ENCODE peak calls at places on chromosomes 5 and 9, in seven cellular contexts. One of them, this sample, is unnamed.

GRCh38 chr9:38288502-38288901 is 104.0 kb upstream of the ALDH1B1 start:
- DNase-seq in Right ventricle myocardium superior: no peak
- DNase-seq in Panc1: no peak
- DNase-seq in SW 1271: no peak
- DNase-seq in T-helper 17 cell: no peak
- DNase-seq in lung: no peak
- DNase-seq in GM13976: no peak
- DNase-seq in this sample: no peak

GRCh38 chr5:153460421-153460820 is 30.0 kb upstream of the GRIA1 start:
- DNase-seq in SW 1271: no peak
- DNase-seq in T-helper 17 cell: no peak
- DNase-seq in GM13976: no peak
- DNase-seq in Right ventricle myocardium superior: no peak
- DNase-seq in lung: no peak
- DNase-seq in Panc1: no peak
- DNase-seq in this sample: no peak

GRCh38 chr9:18905883-18906649 is 126.9 kb downstream of the SAXO1 start:
- DNase-seq in lung: no peak
- DNase-seq in Panc1: no peak
- DNase-seq in SW 1271: no peak
- DNase-seq in T-helper 17 cell: no peak
- DNase-seq in Right ventricle myocardium superior: no peak
- DNase-seq in GM13976: no peak
- DNase-seq in this sample: no peak

GRCh38 chr9:136239135-136239962 is 6.3 kb downstream of the QSOX2 start:
- DNase-seq in Right ventricle myocardium superior: no peak
- DNase-seq in T-helper 17 cell: no peak
- DNase-seq in Panc1: no peak
- DNase-seq in GM13976: no peak
- DNase-seq in lung: no peak
- DNase-seq in SW 1271: no peak
- DNase-seq in this sample: no peak

GRCh38 chr9:91298304-91298703 is 63.4 kb downstream of the AUH start:
- DNase-seq in Panc1: no peak
- DNase-seq in SW 1271: no peak
- DNase-seq in lung: no peak
- DNase-seq in GM13976: no peak
- DNase-seq in Right ventricle myocardium superior: no peak
- DNase-seq in T-helper 17 cell: no peak
- DNase-seq in this sample: no peak

GRCh38 chr9:127919253-127919815 is 2.5 kb upstream of the ST6GALNAC4 start:
- DNase-seq in Right ventricle myocardium superior: peak; percentile 89
- DNase-seq in SW 1271: peak; percentile 100
- DNase-seq in lung: peak; percentile 92
- DNase-seq in GM13976: no peak
- DNase-seq in T-helper 17 cell: no peak
- DNase-seq in Panc1: peak; percentile 98
- DNase-seq in this sample: no peak

GRCh38 chr5:77864997-77865396 is 88.9 kb upstream of the TBCA start:
- DNase-seq in lung: peak; percentile 39
- DNase-seq in GM13976: no peak
- DNase-seq in Right ventricle myocardium superior: peak; percentile 58
- DNase-seq in SW 1271: no peak
- DNase-seq in T-helper 17 cell: no peak
- DNase-seq in Panc1: no peak
- DNase-seq in this sample: no peak

GRCh38 chr5:139046551-139046950 is 151.6 kb downstream of the SIL1 start:
- DNase-seq in T-helper 17 cell: no peak
- DNase-seq in Panc1: no peak
- DNase-seq in GM13976: no peak
- DNase-seq in Right ventricle myocardium superior: no peak
- DNase-seq in lung: no peak
- DNase-seq in SW 1271: no peak
- DNase-seq in this sample: no peak

GRCh38 chr5:36685631-36686147 is 79.3 kb downstream of the SLC1A3 start:
- DNase-seq in T-helper 17 cell: no peak
- DNase-seq in Right ventricle myocardium superior: no peak
- DNase-seq in GM13976: peak; percentile 38
- DNase-seq in lung: no peak
- DNase-seq in Panc1: no peak
- DNase-seq in SW 1271: no peak
- DNase-seq in this sample: peak; percentile 69

GRCh38 chr5:68479524-68479923 is 264.0 kb downstream of the PIK3R1 start:
- DNase-seq in Panc1: no peak
- DNase-seq in T-helper 17 cell: no peak
- DNase-seq in GM13976: no peak
- DNase-seq in lung: no peak
- DNase-seq in SW 1271: no peak
- DNase-seq in Right ventricle myocardium superior: no peak
- DNase-seq in this sample: no peak

GRCh38 chr9:4116091-4116581 is 183.7 kb downstream of the GLIS3 start:
- DNase-seq in Panc1: no peak
- DNase-seq in SW 1271: no peak
- DNase-seq in Right ventricle myocardium superior: no peak
- DNase-seq in T-helper 17 cell: no peak
- DNase-seq in lung: no peak
- DNase-seq in GM13976: no peak
- DNase-seq in this sample: no peak

GRCh38 chr5:111143910-111144309 is 51.8 kb downstream of the WDR36 start:
- DNase-seq in lung: no peak
- DNase-seq in Right ventricle myocardium superior: peak; percentile 79
- DNase-seq in GM13976: no peak
- DNase-seq in Panc1: no peak
- DNase-seq in T-helper 17 cell: no peak
- DNase-seq in SW 1271: no peak
- DNase-seq in this sample: no peak

GRCh38 chr9:126459965-126460843 is 133.6 kb downstream of the MVB12B start:
- DNase-seq in SW 1271: no peak
- DNase-seq in Panc1: no peak
- DNase-seq in T-helper 17 cell: no peak
- DNase-seq in lung: no peak
- DNase-seq in GM13976: no peak
- DNase-seq in Right ventricle myocardium superior: no peak
- DNase-seq in this sample: no peak

GRCh38 chr9:121463026-121463827 is 36.4 kb downstream of the GGTA1 start:
- DNase-seq in Right ventricle myocardium superior: peak; percentile 76
- DNase-seq in T-helper 17 cell: no peak
- DNase-seq in SW 1271: no peak
- DNase-seq in GM13976: no peak
- DNase-seq in Panc1: no peak
- DNase-seq in lung: peak; percentile 51
- DNase-seq in this sample: no peak

GRCh38 chr9:90613502-90613901 is 29.1 kb downstream of the DIRAS2 start:
- DNase-seq in SW 1271: no peak
- DNase-seq in lung: no peak
- DNase-seq in T-helper 17 cell: no peak
- DNase-seq in GM13976: no peak
- DNase-seq in Right ventricle myocardium superior: no peak
- DNase-seq in Panc1: no peak
- DNase-seq in this sample: no peak

GRCh38 chr9:224540-225520 is 10.2 kb downstream of the DOCK8 start:
- DNase-seq in T-helper 17 cell: no peak
- DNase-seq in Right ventricle myocardium superior: no peak
- DNase-seq in SW 1271: no peak
- DNase-seq in GM13976: no peak
- DNase-seq in lung: no peak
- DNase-seq in Panc1: no peak
- DNase-seq in this sample: no peak

GRCh38 chr5:137453476-137454080 is 45.5 kb downstream of the SPOCK1 start:
- DNase-seq in Right ventricle myocardium superior: no peak
- DNase-seq in GM13976: no peak
- DNase-seq in T-helper 17 cell: no peak
- DNase-seq in Panc1: no peak
- DNase-seq in lung: no peak
- DNase-seq in SW 1271: no peak
- DNase-seq in this sample: peak; percentile 34

GRCh38 chr5:178230879-178231735 is 1.5 kb downstream of the PHYKPL start:
- DNase-seq in GM13976: no peak
- DNase-seq in Right ventricle myocardium superior: peak; percentile 70
- DNase-seq in T-helper 17 cell: no peak
- DNase-seq in Panc1: no peak
- DNase-seq in SW 1271: no peak
- DNase-seq in lung: no peak
- DNase-seq in this sample: no peak

GRCh38 chr5:66958126-66958983 is 238.2 kb downstream of the CD180 start:
- DNase-seq in SW 1271: no peak
- DNase-seq in GM13976: no peak
- DNase-seq in Right ventricle myocardium superior: no peak
- DNase-seq in Panc1: no peak
- DNase-seq in lung: no peak
- DNase-seq in T-helper 17 cell: no peak
- DNase-seq in this sample: no peak

GRCh38 chr5:145283101-145283500 is 552.0 kb downstream of the PRELID2 start:
- DNase-seq in Right ventricle myocardium superior: no peak
- DNase-seq in T-helper 17 cell: no peak
- DNase-seq in GM13976: no peak
- DNase-seq in lung: no peak
- DNase-seq in Panc1: no peak
- DNase-seq in SW 1271: no peak
- DNase-seq in this sample: no peak

GRCh38 chr5:127498604-127499003 is 18.8 kb upstream of the PRRC1 start:
- DNase-seq in Panc1: no peak
- DNase-seq in lung: no peak
- DNase-seq in GM13976: no peak
- DNase-seq in Right ventricle myocardium superior: no peak
- DNase-seq in T-helper 17 cell: no peak
- DNase-seq in SW 1271: no peak
- DNase-seq in this sample: no peak